ENCODE peak calls at places on chromosomes 4 and X, in eight cellular contexts. V is glutamatergic neuron; N is fibroblast of the aortic adventitia; R is CD8-positive, alpha-beta T cell; Z is cardiac fibroblast; X is left ventricle myocardium inferior; M is AG09309; W is left lung. E is an unnamed sample.

GRCh38 chrX:80578518-80579105 is 158.4 kb downstream of the TENT5D start:
- DNase-seq in N (peak), V (no peak), Z (peak), W (no peak), R (no peak), X (no peak), M (no peak), E (no peak)

GRCh38 chr4:92303621-92304027 is at the start of gene GRID2:
- DNase-seq in R (no peak), W (peak), V (peak), X (no peak), N (peak), Z (peak), M (no peak), E (peak)

GRCh38 chr4:184746532-184746870 is 12.6 kb upstream of the CENPU start:
- DNase-seq in M (peak), X (no peak), R (no peak), V (no peak), N (peak), W (no peak), Z (peak), E (no peak)

GRCh38 chr4:158824425-158825274 is 55.8 kb downstream of the FNIP2 start:
- DNase-seq in N (peak), W (no peak), Z (peak), X (no peak), M (no peak), V (no peak), R (no peak), E (no peak)

GRCh38 chr4:173807347-173807746 is 277.3 kb upstream of the HAND2 start:
- DNase-seq in V (no peak), M (no peak), W (no peak), X (peak), R (no peak), N (peak), Z (no peak), E (no peak)

GRCh38 chr4:94561249-94562024 is 109.7 kb downstream of the PDLIM5 start:
- DNase-seq in M (no peak), X (no peak), N (peak), Z (peak), R (no peak), V (no peak), W (no peak), E (no peak)

GRCh38 chr4:73978886-73979285 is 2.9 kb downstream of the PF4 start:
- DNase-seq in M (peak), W (no peak), R (no peak), V (no peak), X (no peak), Z (peak), N (peak), E (no peak)

GRCh38 chr4:56505269-56506109 is at the start of gene ARL9:
- DNase-seq in X (peak), M (peak), N (peak), R (peak), V (peak), W (peak), Z (peak), E (peak)

DNA sequence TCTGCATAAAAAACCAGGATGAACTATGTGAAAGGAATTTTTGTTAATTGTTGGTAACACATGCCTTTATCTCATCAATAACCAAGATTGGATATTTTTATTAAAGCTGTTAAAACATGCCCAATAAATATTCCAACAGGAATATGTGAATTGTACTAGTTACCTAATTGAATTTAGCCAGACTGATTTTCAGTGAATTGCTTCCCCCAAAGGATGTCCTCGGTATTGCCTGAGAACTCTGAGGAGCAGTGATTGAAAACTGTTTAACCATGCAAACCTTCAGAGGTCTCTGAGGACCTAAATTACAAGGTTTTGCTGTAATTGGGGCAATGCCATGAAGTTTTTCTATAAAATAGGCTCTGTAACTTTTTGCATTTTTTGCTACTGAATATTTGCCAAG is 66.6 kb downstream of the BLTP1 start:
- DNase-seq in X (no peak), R (no peak), V (no peak), N (peak), Z (peak), M (no peak), W (no peak), E (no peak)
- TF ChIP-seq CTCF in X (peak), R (peak), V (peak), N (peak), Z (peak), M (peak), W (no peak), E (peak)

GRCh38 chrX:112731793-112732192 is 52.1 kb upstream of the LHFPL1 start:
- DNase-seq in Z (peak), V (no peak), M (no peak), N (peak), X (no peak), R (no peak), W (no peak), E (no peak)
- TF ChIP-seq CTCF in Z (no peak), V (peak), M (peak), N (peak), X (peak), R (peak), W (no peak), E (peak)

GRCh38 chr4:134024251-134024650 is 177.3 kb downstream of the PABPC4L start:
- DNase-seq in W (no peak), X (no peak), M (no peak), V (no peak), N (no peak), R (no peak), Z (peak), E (no peak)
- TF ChIP-seq CTCF in W (no peak), X (no peak), M (no peak), V (peak), N (no peak), R (no peak), Z (no peak), E (peak)

GRCh38 chr4:123505457-123506310 is 109.1 kb downstream of the SPRY1 start:
- DNase-seq in X (peak), N (peak), V (peak), W (peak), Z (peak), M (no peak), R (peak), E (peak)
- TF ChIP-seq CTCF in X (no peak), N (no peak), V (no peak), W (no peak), Z (no peak), M (no peak), R (no peak), E (no peak)

GRCh38 chr4:152164561-152164960 is 371.3 kb downstream of the FBXW7 start:
- DNase-seq in M (no peak), R (no peak), V (no peak), W (no peak), N (no peak), Z (no peak), X (no peak), E (no peak)
- TF ChIP-seq CTCF in M (no peak), R (no peak), V (no peak), W (no peak), N (peak), Z (no peak), X (no peak), E (no peak)

GRCh38 chrX:29231800-29232199 is 644.6 kb downstream of the IL1RAPL1 start:
- DNase-seq in M (no peak), N (peak), W (no peak), Z (peak), X (no peak), V (no peak), R (no peak), E (no peak)
- TF ChIP-seq CTCF in M (no peak), N (peak), W (no peak), Z (peak), X (peak), V (no peak), R (no peak), E (peak)

GRCh38 chr4:150415213-150415612 is 166.7 kb upstream of the MAB21L2 start:
- DNase-seq in V (no peak), N (no peak), X (no peak), Z (no peak), R (no peak), W (no peak), M (no peak), E (no peak)

DNA sequence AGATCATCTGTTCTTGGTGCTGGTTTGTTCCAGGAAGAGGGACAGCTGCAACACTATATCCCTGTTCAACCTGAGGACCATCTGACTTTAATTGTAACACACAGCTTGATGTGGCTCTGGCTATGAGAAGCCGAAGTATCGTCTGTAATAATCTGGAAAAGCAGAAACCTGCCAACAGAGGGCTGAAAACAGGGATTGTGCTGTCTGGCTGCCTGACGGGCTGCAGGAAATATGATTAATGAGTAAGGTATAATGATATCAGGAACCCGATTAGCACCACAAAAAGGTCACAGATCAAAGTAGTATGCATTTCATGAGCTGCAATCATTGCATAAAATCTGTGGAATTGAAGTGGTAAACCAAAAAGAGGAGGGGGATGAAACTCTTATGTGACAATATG is 170.4 kb upstream of the MAB21L2 start:
- DNase-seq in N (peak), W (no peak), R (no peak), V (no peak), X (no peak), Z (peak), M (no peak), E (no peak)
- TF ChIP-seq CTCF in N (peak), W (no peak), R (no peak), V (no peak), X (no peak), Z (peak), M (peak), E (no peak)

DNA sequence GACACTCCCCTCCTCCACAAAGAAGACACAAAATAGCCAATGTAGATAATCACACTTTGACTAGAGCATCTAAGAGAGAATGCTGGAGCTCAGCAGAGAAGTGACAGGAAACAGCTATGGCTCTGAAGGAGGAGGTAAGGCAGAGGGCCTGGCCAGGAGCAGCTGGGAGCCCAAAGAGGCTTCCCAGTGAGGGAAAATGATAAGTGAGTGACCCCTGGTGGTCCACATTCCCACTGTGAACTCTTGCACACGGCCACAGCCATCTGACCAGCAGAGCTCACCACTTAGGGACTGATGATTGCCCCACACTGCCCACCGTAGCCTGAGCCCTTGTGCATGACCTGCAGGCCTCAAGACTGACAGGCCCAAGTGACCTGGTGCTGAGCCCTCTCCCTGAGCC is 162.7 kb upstream of the GALNTL6 start:
- DNase-seq in X (no peak), W (no peak), V (peak), M (no peak), Z (no peak), N (no peak), R (no peak), E (peak)
- TF ChIP-seq CTCF in X (no peak), W (no peak), V (peak), M (no peak), Z (no peak), N (no peak), R (no peak), E (peak)

GRCh38 chr4:152579107-152579764 is 43.3 kb upstream of the FBXW7 start:
- DNase-seq in R (no peak), N (no peak), Z (no peak), M (no peak), V (no peak), X (no peak), W (no peak), E (no peak)

GRCh38 chr4:152578670-152579069 is 42.8 kb upstream of the FBXW7 start:
- DNase-seq in Z (no peak), X (no peak), R (no peak), M (no peak), W (no peak), N (no peak), V (no peak), E (no peak)

GRCh38 chr4:152579916-152580315 is 44.0 kb upstream of the FBXW7 start:
- DNase-seq in X (no peak), R (no peak), V (no peak), Z (no peak), W (no peak), M (no peak), N (no peak), E (no peak)

GRCh38 chr4:152585036-152585439 is 49.1 kb upstream of the FBXW7 start:
- DNase-seq in V (no peak), X (no peak), N (no peak), W (no peak), R (no peak), M (no peak), Z (no peak), E (no peak)

DNA sequence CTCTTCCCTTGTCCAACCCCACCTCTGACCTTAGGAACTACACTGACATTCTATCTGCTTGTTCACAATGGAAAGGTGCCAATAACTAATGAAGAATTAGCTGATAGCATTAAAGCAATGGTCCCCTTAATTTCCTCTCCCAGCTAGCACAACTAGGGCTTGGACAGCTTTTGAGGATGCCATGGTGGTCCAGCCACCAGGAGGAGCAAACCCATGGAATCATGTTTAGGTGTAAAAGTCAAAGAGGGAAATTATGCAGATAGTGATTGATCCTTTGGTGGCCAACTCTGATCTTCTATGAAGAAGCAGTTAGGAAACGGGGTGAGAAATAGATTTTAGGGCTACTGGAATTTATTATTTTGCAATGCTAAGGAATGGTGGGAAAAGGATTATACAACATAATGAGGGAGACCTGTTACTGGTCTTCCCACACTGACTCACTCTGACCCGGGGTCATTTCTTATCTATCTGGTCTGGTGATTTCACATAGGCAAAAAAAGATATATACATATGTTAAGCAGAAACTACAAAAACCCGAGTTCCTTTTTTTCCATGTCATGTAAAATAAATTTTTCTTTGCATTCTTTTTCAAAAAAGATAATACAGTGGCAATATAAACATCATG is 45.8 kb upstream of the FBXW7 start:
- DNase-seq in Z (no peak), R (no peak), W (no peak), V (no peak), X (no peak), M (no peak), N (no peak), E (no peak)
- TF ChIP-seq CTCF in Z (no peak), R (no peak), W (no peak), V (no peak), X (no peak), M (no peak), N (peak), E (no peak)

DNA sequence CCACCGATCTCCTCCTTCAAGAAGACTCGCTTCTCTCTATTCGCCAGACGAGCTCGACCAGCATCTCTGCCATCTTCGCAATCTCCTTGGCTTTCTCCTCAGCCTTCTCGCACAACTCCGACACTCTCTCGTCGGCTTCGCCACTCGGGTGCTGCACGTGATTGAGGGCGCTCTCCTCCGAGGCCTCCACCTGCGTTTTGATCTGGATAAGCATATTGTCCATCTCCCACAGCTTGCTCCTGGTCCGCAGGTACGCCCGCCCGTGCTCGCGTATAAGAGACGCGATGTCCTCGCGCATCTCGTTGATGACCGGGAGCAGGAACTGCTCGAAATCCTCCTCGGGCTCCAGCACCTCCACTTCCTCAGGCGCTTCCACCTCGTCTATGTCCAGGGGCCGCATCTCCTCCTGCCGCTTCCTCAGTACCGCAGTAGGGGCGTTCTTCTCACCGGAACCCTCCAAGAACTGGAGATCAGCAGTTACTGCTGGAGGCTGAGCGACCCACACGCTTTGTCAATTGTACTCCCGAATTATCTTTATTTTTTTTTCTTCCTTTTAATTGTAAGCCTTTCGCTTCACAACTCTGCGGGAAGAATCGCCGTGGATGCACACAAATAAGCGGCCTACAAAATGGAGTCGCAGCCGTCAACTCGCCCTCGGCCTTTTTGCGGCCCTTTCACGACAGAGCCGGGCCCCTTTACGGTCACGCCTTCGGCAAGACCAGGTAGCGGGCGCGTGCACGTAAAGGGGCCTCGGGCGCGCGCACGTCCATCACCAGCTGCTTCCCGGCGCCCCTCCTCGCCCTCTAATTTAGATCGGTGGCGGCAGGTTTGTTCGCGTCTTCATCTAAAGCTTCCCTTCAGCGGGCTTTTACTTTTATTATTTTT is at the start of gene MRFAP1L1:
- DNase-seq in M (peak), R (peak), W (peak), Z (peak), V (peak), X (peak), N (peak), E (peak)
- TF ChIP-seq CTCF in M (no peak), R (no peak), W (no peak), Z (peak), V (no peak), X (peak), N (peak), E (no peak)

E was measured in nephron progenitor cell.